ENCODE peak calls at places on chromosome 2, in four cellular contexts. K is H1, Y is HepG2, L is GM12878. W is an unnamed sample.

GRCh38 chr2:100178085-100178788 is 35.8 kb upstream of the AFF3 start:
- DNase-seq in K (peak), Y (peak), L (peak), W (peak)

GRCh38 chr2:26299488-26300092 is 46.4 kb upstream of the SELENOI start:
- DNase-seq in K (peak), Y (peak), L (peak), W (no peak)

GRCh38 chr2:95278051-95278471 is 3.8 kb downstream of the PROM2 start:
- DNase-seq in K (no peak), Y (no peak), L (no peak), W (no peak)

GRCh38 chr2:156908825-156909224 is 348.7 kb upstream of the GALNT5 start:
- DNase-seq in K (no peak), Y (no peak), L (no peak), W (no peak)

GRCh38 chr2:226334981-226335720 is 464.5 kb downstream of the IRS1 start:
- DNase-seq in K (no peak), Y (peak), L (no peak), W (no peak)

GRCh38 chr2:77590298-77590917 is 68.2 kb upstream of the LRRTM4 start:
- DNase-seq in K (no peak), Y (no peak), L (no peak), W (no peak)

GRCh38 chr2:70002241-70002896 is 40.9 kb upstream of the ASPRV1 start:
- DNase-seq in K (peak), Y (no peak), L (no peak), W (no peak)

GRCh38 chr2:188870289-188870688 is 103.9 kb upstream of the COL3A1 start:
- DNase-seq in K (no peak), Y (no peak), L (no peak), W (no peak)

GRCh38 chr2:216696751-216697560 is 1.6 kb upstream of the IGFBP5 start:
- DNase-seq in K (no peak), Y (no peak), L (no peak), W (no peak)

GRCh38 chr2:31260870-31261269 is 26.9 kb downstream of the EHD3 start:
- DNase-seq in K (no peak), Y (no peak), L (no peak), W (no peak)

GRCh38 chr2:11157731-11158130 is 2.5 kb downstream of the SLC66A3 start:
- DNase-seq in K (no peak), Y (no peak), L (no peak), W (no peak)

GRCh38 chr2:168060956-168061750 is 186.2 kb downstream of the STK39 start:
- DNase-seq in K (no peak), Y (no peak), L (no peak), W (no peak)

GRCh38 chr2:54480025-54480424 is 23.9 kb downstream of the SPTBN1 start:
- DNase-seq in K (no peak), Y (no peak), L (no peak), W (no peak)

GRCh38 chr2:173866858-173867620 is 98.1 kb downstream of the SP3 start:
- DNase-seq in K (no peak), Y (no peak), L (no peak), W (no peak)

GRCh38 chr2:34806891-34807290 is 1207.8 kb upstream of the FAM98A start:
- DNase-seq in K (no peak), Y (no peak), L (no peak), W (no peak)

GRCh38 chr2:8926356-8926755 is 77.1 kb downstream of the MBOAT2 start:
- DNase-seq in K (no peak), Y (peak), L (no peak), W (no peak)

GRCh38 chr2:51368250-51368649 is 336.3 kb upstream of the NRXN1 start:
- DNase-seq in K (no peak), Y (no peak), L (no peak), W (no peak)

GRCh38 chr2:220129427-220129826 is 502.0 kb downstream of the SLC4A3 start:
- DNase-seq in K (peak), Y (no peak), L (no peak), W (no peak)

GRCh38 chr2:75022516-75022915 is 64.1 kb downstream of the POLE4 start:
- DNase-seq in K (no peak), Y (no peak), L (no peak), W (no peak)

GRCh38 chr2:232879618-232880494 is 9.8 kb downstream of the SNORC start:
- DNase-seq in K (no peak), Y (no peak), L (no peak), W (no peak)

GRCh38 chr2:240581811-240582210 is 4.7 kb upstream of the CAPN10 start:
- DNase-seq in K (no peak), Y (no peak), L (no peak), W (no peak)

GRCh38 chr2:110104025-110104771 is 11.4 kb downstream of the MALL start:
- DNase-seq in K (peak), Y (no peak), L (no peak), W (no peak)

GRCh38 chr2:116980354-116980753 is 834.1 kb upstream of the DDX18 start:
- DNase-seq in K (no peak), Y (no peak), L (no peak), W (no peak)

GRCh38 chr2:230496891-230497290 is 80.9 kb downstream of the SP100 start:
- DNase-seq in K (no peak), Y (no peak), L (no peak), W (no peak)

GRCh38 chr2:203846490-203847105 is 21.0 kb upstream of the CTLA4 start:
- DNase-seq in K (no peak), Y (no peak), L (no peak), W (no peak)

GRCh38 chr2:37566517-37566961 is 104.9 kb downstream of the CDC42EP3 start:
- DNase-seq in K (no peak), Y (no peak), L (no peak), W (no peak)

GRCh38 chr2:136242100-136242499 is 124.2 kb upstream of the CXCR4 start:
- DNase-seq in K (no peak), Y (no peak), L (no peak), W (no peak)

GRCh38 chr2:178514664-178515063 is 34.4 kb downstream of the PLEKHA3 start:
- DNase-seq in K (no peak), Y (no peak), L (no peak), W (no peak)

GRCh38 chr2:184945824-184946223 is 347.5 kb downstream of the ZNF804A start:
- DNase-seq in K (no peak), Y (no peak), L (no peak), W (no peak)

GRCh38 chr2:5945707-5946106 is 253.5 kb downstream of the SOX11 start:
- DNase-seq in K (no peak), Y (no peak), L (no peak), W (no peak)
- TF ChIP-seq SUZ12 in K (no peak), Y (no peak), L (no peak), W (no peak)

GRCh38 chr2:135151615-135152014 is 99.5 kb downstream of the RAB3GAP1 start:
- DNase-seq in K (no peak), Y (peak), L (no peak), W (no peak)

GRCh38 chr2:135154962-135155361 is 102.9 kb downstream of the RAB3GAP1 start:
- DNase-seq in K (no peak), Y (no peak), L (no peak), W (no peak)

GRCh38 chr2:135152361-135152760 is 100.3 kb downstream of the RAB3GAP1 start:
- DNase-seq in K (no peak), Y (no peak), L (no peak), W (no peak)

GRCh38 chr2:135149251-135149650 is 97.2 kb downstream of the RAB3GAP1 start:
- DNase-seq in K (no peak), Y (peak), L (no peak), W (no peak)

DNA sequence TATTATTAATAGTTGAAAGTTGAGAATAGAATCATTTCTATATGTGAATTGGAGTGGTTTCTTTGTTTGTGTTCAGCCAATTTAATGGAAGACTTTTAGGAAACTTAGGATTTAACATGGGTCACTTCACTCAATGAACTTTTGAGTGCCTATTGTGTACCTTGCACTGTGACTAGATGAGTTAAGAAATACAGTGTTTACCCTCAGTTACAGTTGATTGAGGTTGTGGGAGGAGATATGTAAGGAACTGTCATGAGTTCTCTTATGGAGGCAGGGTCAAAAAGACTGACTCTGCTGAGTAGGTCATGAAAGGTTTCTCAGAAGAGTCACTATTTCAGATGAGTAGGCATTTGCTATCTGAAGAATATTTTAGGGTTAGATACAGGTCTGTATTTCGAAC is 98.6 kb downstream of the RAB3GAP1 start:
- DNase-seq in K (no peak), Y (peak), L (no peak), W (no peak)
- TF ChIP-seq SUZ12 in K (no peak), Y (no peak), L (no peak), W (no peak)

DNA sequence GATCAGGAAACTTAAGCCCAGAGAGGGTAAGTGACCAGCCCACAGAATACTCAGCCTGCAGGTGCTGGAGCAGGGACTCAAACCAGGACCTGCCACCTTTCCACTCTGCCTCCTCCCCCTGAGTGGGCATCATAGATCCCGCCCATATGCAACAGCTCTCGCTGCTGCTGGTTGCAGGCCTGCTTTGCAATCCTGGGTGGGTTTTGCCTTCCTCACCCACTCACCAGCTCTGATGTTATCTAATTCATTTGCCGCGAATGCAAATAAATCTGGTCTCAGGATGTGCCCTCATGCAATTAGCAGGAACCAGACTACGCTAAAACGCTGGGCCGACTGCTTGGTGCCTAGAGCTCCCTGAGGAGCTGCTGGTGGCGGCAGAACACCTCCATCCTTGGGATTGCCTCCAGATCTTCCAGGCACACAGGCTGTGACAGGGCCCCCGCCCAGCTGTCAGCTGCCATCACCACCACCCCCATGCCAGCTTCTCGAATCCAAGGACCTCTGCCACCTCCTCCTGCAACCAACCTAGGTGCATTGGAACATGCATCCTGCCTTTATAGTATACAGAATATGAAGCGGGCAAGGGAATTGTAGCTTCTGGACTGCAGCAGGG is 28.8 kb downstream of the CNGA3 start:
- DNase-seq in K (peak), Y (no peak), L (no peak), W (no peak)
- TF ChIP-seq SUZ12 in K (no peak), Y (no peak), L (no peak), W (no peak)

GRCh38 chr2:141455211-141455826 is 675.5 kb downstream of the LRP1B start:
- DNase-seq in K (no peak), Y (no peak), L (no peak), W (no peak)
- TF ChIP-seq SUZ12 in K (no peak), Y (no peak), L (no peak), W (no peak)